ENCODE peak calls at places on chromosomes 13 and 19, in eight cellular contexts. One of them, this sample, is unnamed.

GRCh38 chr13:111411186-111411858 is 90.9 kb downstream of the TEX29 start:
- DNase-seq in pancreas: no peak
- DNase-seq in hepatocyte: no peak
- DNase-seq in neuronal stem cell: no peak
- DNase-seq in GM23338: peak; percentile 22
- DNase-seq in esophagus muscularis mucosa: no peak
- DNase-seq in A673: no peak
- DNase-seq in right atrium auricular region: no peak
- DNase-seq in this sample: no peak

GRCh38 chr13:51590966-51591627 is 6.8 kb downstream of the WDFY2 start:
- DNase-seq in pancreas: no peak
- DNase-seq in hepatocyte: peak; percentile 63
- DNase-seq in neuronal stem cell: no peak
- DNase-seq in GM23338: peak; percentile 33
- DNase-seq in esophagus muscularis mucosa: no peak
- DNase-seq in A673: peak; percentile 70
- DNase-seq in right atrium auricular region: no peak
- DNase-seq in this sample: peak; percentile 87

GRCh38 chr13:111633401-111633800 is 313.0 kb downstream of the TEX29 start:
- DNase-seq in pancreas: no peak
- DNase-seq in hepatocyte: no peak
- DNase-seq in neuronal stem cell: no peak
- DNase-seq in GM23338: no peak
- DNase-seq in esophagus muscularis mucosa: no peak
- DNase-seq in A673: no peak
- DNase-seq in right atrium auricular region: no peak
- DNase-seq in this sample: no peak

GRCh38 chr19:3931041-3931440 is 1.8 kb upstream of the NMRK2 start:
- DNase-seq in pancreas: no peak
- DNase-seq in hepatocyte: no peak
- DNase-seq in neuronal stem cell: no peak
- DNase-seq in GM23338: no peak
- DNase-seq in esophagus muscularis mucosa: no peak
- DNase-seq in A673: no peak
- DNase-seq in right atrium auricular region: peak; percentile 67
- DNase-seq in this sample: peak; percentile 55

GRCh38 chr13:84910423-84910822 is 888.8 kb downstream of the SLITRK6 start:
- DNase-seq in pancreas: no peak
- DNase-seq in hepatocyte: no peak
- DNase-seq in neuronal stem cell: no peak
- DNase-seq in GM23338: no peak
- DNase-seq in esophagus muscularis mucosa: no peak
- DNase-seq in A673: no peak
- DNase-seq in right atrium auricular region: no peak
- DNase-seq in this sample: no peak

GRCh38 chr19:19750131-19750841 is 17.4 kb upstream of the ZNF14 start:
- DNase-seq in pancreas: no peak
- DNase-seq in hepatocyte: no peak
- DNase-seq in neuronal stem cell: no peak
- DNase-seq in GM23338: no peak
- DNase-seq in esophagus muscularis mucosa: peak; percentile 89
- DNase-seq in A673: no peak
- DNase-seq in right atrium auricular region: peak; percentile 46
- DNase-seq in this sample: peak; percentile 57

GRCh38 chr19:829129-829758 is 1.6 kb downstream of the AZU1 start:
- DNase-seq in pancreas: no peak
- DNase-seq in hepatocyte: no peak
- DNase-seq in neuronal stem cell: no peak
- DNase-seq in GM23338: no peak
- DNase-seq in esophagus muscularis mucosa: no peak
- DNase-seq in A673: no peak
- DNase-seq in right atrium auricular region: no peak
- DNase-seq in this sample: no peak

GRCh38 chr13:98688373-98688772 is 64.1 kb downstream of the SLC15A1 start:
- DNase-seq in pancreas: no peak
- DNase-seq in hepatocyte: no peak
- DNase-seq in neuronal stem cell: no peak
- DNase-seq in GM23338: peak; percentile 75
- DNase-seq in esophagus muscularis mucosa: no peak
- DNase-seq in A673: no peak
- DNase-seq in right atrium auricular region: no peak
- DNase-seq in this sample: no peak

GRCh38 chr19:5154129-5154798 is 185.4 kb downstream of the KDM4B start:
- DNase-seq in pancreas: peak; percentile 79
- DNase-seq in hepatocyte: peak; percentile 58
- DNase-seq in neuronal stem cell: no peak
- DNase-seq in GM23338: peak; percentile 81
- DNase-seq in esophagus muscularis mucosa: no peak
- DNase-seq in A673: no peak
- DNase-seq in right atrium auricular region: no peak
- DNase-seq in this sample: peak; percentile 91

GRCh38 chr19:16087940-16088339 is 11.6 kb downstream of the TPM4 start:
- DNase-seq in pancreas: no peak
- DNase-seq in hepatocyte: no peak
- DNase-seq in neuronal stem cell: no peak
- DNase-seq in GM23338: no peak
- DNase-seq in esophagus muscularis mucosa: peak; percentile 91
- DNase-seq in A673: no peak
- DNase-seq in right atrium auricular region: no peak
- DNase-seq in this sample: no peak

GRCh38 chr19:50952890-50953289 is at the start of gene KLK5:
- DNase-seq in pancreas: peak; percentile 19
- DNase-seq in hepatocyte: no peak
- DNase-seq in neuronal stem cell: no peak
- DNase-seq in GM23338: peak; percentile 37
- DNase-seq in esophagus muscularis mucosa: no peak
- DNase-seq in A673: no peak
- DNase-seq in right atrium auricular region: no peak
- DNase-seq in this sample: peak; percentile 85

GRCh38 chr19:45222724-45223123 is 22.5 kb downstream of the EXOC3L2 start:
- DNase-seq in pancreas: no peak
- DNase-seq in hepatocyte: no peak
- DNase-seq in neuronal stem cell: no peak
- DNase-seq in GM23338: no peak
- DNase-seq in esophagus muscularis mucosa: no peak
- DNase-seq in A673: no peak
- DNase-seq in right atrium auricular region: no peak
- DNase-seq in this sample: no peak

GRCh38 chr19:4375164-4375619 is 25.2 kb downstream of the SH3GL1 start:
- DNase-seq in pancreas: no peak
- DNase-seq in hepatocyte: peak; percentile 85
- DNase-seq in neuronal stem cell: no peak
- DNase-seq in GM23338: peak; percentile 85
- DNase-seq in esophagus muscularis mucosa: no peak
- DNase-seq in A673: no peak
- DNase-seq in right atrium auricular region: no peak
- DNase-seq in this sample: peak; percentile 6

GRCh38 chr19:55478364-55478763 is 1.9 kb downstream of the ZNF628 start:
- DNase-seq in pancreas: no peak
- DNase-seq in hepatocyte: no peak
- DNase-seq in neuronal stem cell: no peak
- DNase-seq in GM23338: no peak
- DNase-seq in esophagus muscularis mucosa: no peak
- DNase-seq in A673: no peak
- DNase-seq in right atrium auricular region: no peak
- DNase-seq in this sample: no peak

GRCh38 chr19:55477905-55478304 is 1.5 kb downstream of the ZNF628 start:
- DNase-seq in pancreas: no peak
- DNase-seq in hepatocyte: no peak
- DNase-seq in neuronal stem cell: no peak
- DNase-seq in GM23338: no peak
- DNase-seq in esophagus muscularis mucosa: no peak
- DNase-seq in A673: no peak
- DNase-seq in right atrium auricular region: no peak
- DNase-seq in this sample: no peak

GRCh38 chr19:55479045-55479444 is 2.6 kb downstream of the ZNF628 start:
- DNase-seq in pancreas: peak; percentile 54
- DNase-seq in hepatocyte: no peak
- DNase-seq in neuronal stem cell: no peak
- DNase-seq in GM23338: no peak
- DNase-seq in esophagus muscularis mucosa: no peak
- DNase-seq in A673: no peak
- DNase-seq in right atrium auricular region: no peak
- DNase-seq in this sample: no peak

GRCh38 chr19:55481148-55482127 is 3.5 kb upstream of the NAT14 start:
- DNase-seq in pancreas: peak; percentile 53
- DNase-seq in hepatocyte: no peak
- DNase-seq in neuronal stem cell: no peak
- DNase-seq in GM23338: no peak
- DNase-seq in esophagus muscularis mucosa: no peak
- DNase-seq in A673: no peak
- DNase-seq in right atrium auricular region: no peak
- DNase-seq in this sample: no peak

GRCh38 chr19:55479451-55480230 is 3.2 kb downstream of the ZNF628 start:
- DNase-seq in pancreas: no peak
- DNase-seq in hepatocyte: no peak
- DNase-seq in neuronal stem cell: no peak
- DNase-seq in GM23338: no peak
- DNase-seq in esophagus muscularis mucosa: no peak
- DNase-seq in A673: no peak
- DNase-seq in right atrium auricular region: no peak
- DNase-seq in this sample: no peak
- H3K4me1 ChIP-seq in pancreas: peaks cover 22% of the 10 kb centered on the region
- H3K4me1 ChIP-seq in hepatocyte: peaks cover 17% of the 10 kb centered on the region
- H3K4me1 ChIP-seq in neuronal stem cell: peaks cover 10% of the 10 kb centered on the region
- H3K4me1 ChIP-seq in GM23338: peaks cover 7% of the 10 kb centered on the region
- H3K4me1 ChIP-seq in esophagus muscularis mucosa: peaks cover 35% of the 10 kb centered on the region
- H3K4me1 ChIP-seq in A673: peaks cover 19% of the 10 kb centered on the region
- H3K4me1 ChIP-seq in right atrium auricular region: peaks cover 45% of the 10 kb centered on the region
- H3K4me1 ChIP-seq in this sample: peaks cover 19% of the 10 kb centered on the region

GRCh38 chr13:100097821-100098220 is 8.9 kb downstream of the PCCA start:
- DNase-seq in pancreas: no peak
- DNase-seq in hepatocyte: no peak
- DNase-seq in neuronal stem cell: no peak
- DNase-seq in GM23338: no peak
- DNase-seq in esophagus muscularis mucosa: no peak
- DNase-seq in A673: no peak
- DNase-seq in right atrium auricular region: no peak
- DNase-seq in this sample: no peak
- H3K4me3 ChIP-seq in pancreas: no peak overlapping the region
- H3K4me3 ChIP-seq in hepatocyte: no peak overlapping the region
- H3K4me3 ChIP-seq in neuronal stem cell: no peak overlapping the region
- H3K4me3 ChIP-seq in GM23338: no peak overlapping the region
- H3K4me3 ChIP-seq in esophagus muscularis mucosa: no peak overlapping the region
- H3K4me3 ChIP-seq in A673: no peak overlapping the region
- H3K4me3 ChIP-seq in right atrium auricular region: no peak overlapping the region
- H3K4me3 ChIP-seq in this sample: no peak overlapping the region

DNA sequence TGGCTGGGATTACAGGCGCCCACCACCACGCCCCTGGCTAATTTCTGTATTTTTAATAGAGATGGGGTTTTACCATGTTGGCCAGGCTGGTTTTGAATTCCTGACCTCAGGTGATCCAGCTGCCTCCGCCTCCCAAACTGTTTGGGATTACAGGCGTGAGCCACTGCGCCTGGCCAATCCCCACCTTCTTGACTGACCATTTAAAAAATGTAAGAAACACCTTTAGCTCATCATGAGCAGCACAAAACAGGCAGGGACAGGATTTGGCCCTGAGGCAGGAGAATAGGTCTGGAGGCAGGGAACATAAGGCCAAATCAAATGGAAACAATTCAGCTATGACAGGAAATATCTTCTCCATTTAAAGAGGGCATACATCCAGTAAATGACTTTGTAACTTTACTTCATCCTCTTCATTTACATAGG is 1.4 kb upstream of the MPV17L2 start:
- DNase-seq in pancreas: no peak
- DNase-seq in hepatocyte: no peak
- DNase-seq in neuronal stem cell: no peak
- DNase-seq in GM23338: no peak
- DNase-seq in esophagus muscularis mucosa: no peak
- DNase-seq in A673: no peak
- DNase-seq in right atrium auricular region: no peak
- DNase-seq in this sample: no peak
- H3K4me1 ChIP-seq in pancreas: peaks cover 9% of the 10 kb centered on the region
- H3K4me1 ChIP-seq in hepatocyte: peaks cover 10% of the 10 kb centered on the region
- H3K4me1 ChIP-seq in neuronal stem cell: peaks cover 14% of the 10 kb centered on the region
- H3K4me1 ChIP-seq in GM23338: peaks cover 11% of the 10 kb centered on the region
- H3K4me1 ChIP-seq in esophagus muscularis mucosa: peaks cover 30% of the 10 kb centered on the region
- H3K4me1 ChIP-seq in A673: peaks cover 15% of the 10 kb centered on the region
- H3K4me1 ChIP-seq in right atrium auricular region: peaks cover 22% of the 10 kb centered on the region
- H3K4me1 ChIP-seq in this sample: peaks cover 19% of the 10 kb centered on the region

GRCh38 chr19:2454962-2455409 is 1.8 kb downstream of the LMNB2 start:
- DNase-seq in pancreas: no peak
- DNase-seq in hepatocyte: no peak
- DNase-seq in neuronal stem cell: no peak
- DNase-seq in GM23338: no peak
- DNase-seq in esophagus muscularis mucosa: no peak
- DNase-seq in A673: no peak
- DNase-seq in right atrium auricular region: no peak
- DNase-seq in this sample: peak; percentile 60
- H3K4me3 ChIP-seq in pancreas: no peak overlapping the region
- H3K4me3 ChIP-seq in hepatocyte: no peak overlapping the region
- H3K4me3 ChIP-seq in neuronal stem cell: no peak overlapping the region
- H3K4me3 ChIP-seq in GM23338: peak overlapping the region; percentile 91
- H3K4me3 ChIP-seq in esophagus muscularis mucosa: no peak overlapping the region
- H3K4me3 ChIP-seq in A673: peak overlapping the region; percentile 100
- H3K4me3 ChIP-seq in right atrium auricular region: no peak overlapping the region
- H3K4me3 ChIP-seq in this sample: peak overlapping the region; percentile 94

GRCh38 chr13:114124486-114124885 is 7.9 kb downstream of the RASA3 start:
- DNase-seq in pancreas: no peak
- DNase-seq in hepatocyte: no peak
- DNase-seq in neuronal stem cell: no peak
- DNase-seq in GM23338: no peak
- DNase-seq in esophagus muscularis mucosa: no peak
- DNase-seq in A673: no peak
- DNase-seq in right atrium auricular region: no peak
- DNase-seq in this sample: no peak
- H3K4me1 ChIP-seq in pancreas: no peaks in the 10 kb centered on the region
- H3K4me1 ChIP-seq in hepatocyte: peaks cover 16% of the 10 kb centered on the region
- H3K4me1 ChIP-seq in neuronal stem cell: peaks cover 40% of the 10 kb centered on the region
- H3K4me1 ChIP-seq in GM23338: peaks cover 23% of the 10 kb centered on the region
- H3K4me1 ChIP-seq in esophagus muscularis mucosa: peaks cover 77% of the 10 kb centered on the region
- H3K4me1 ChIP-seq in A673: peaks cover 54% of the 10 kb centered on the region
- H3K4me1 ChIP-seq in right atrium auricular region: peaks cover 64% of the 10 kb centered on the region
- H3K4me1 ChIP-seq in this sample: peaks cover 26% of the 10 kb centered on the region

GRCh38 chr13:20426766-20427448 is 98.8 kb downstream of the CRYL1 start:
- DNase-seq in pancreas: no peak
- DNase-seq in hepatocyte: no peak
- DNase-seq in neuronal stem cell: no peak
- DNase-seq in GM23338: no peak
- DNase-seq in esophagus muscularis mucosa: peak; percentile 86
- DNase-seq in A673: no peak
- DNase-seq in right atrium auricular region: no peak
- DNase-seq in this sample: peak; percentile 22

GRCh38 chr13:20425819-20426219 is 99.8 kb downstream of the CRYL1 start:
- DNase-seq in pancreas: no peak
- DNase-seq in hepatocyte: no peak
- DNase-seq in neuronal stem cell: no peak
- DNase-seq in GM23338: no peak
- DNase-seq in esophagus muscularis mucosa: peak; percentile 82
- DNase-seq in A673: peak; percentile 6
- DNase-seq in right atrium auricular region: no peak
- DNase-seq in this sample: peak; percentile 25

GRCh38 chr13:20422362-20422761 is 103.3 kb downstream of the CRYL1 start:
- DNase-seq in pancreas: no peak
- DNase-seq in hepatocyte: no peak
- DNase-seq in neuronal stem cell: no peak
- DNase-seq in GM23338: no peak
- DNase-seq in esophagus muscularis mucosa: no peak
- DNase-seq in A673: no peak
- DNase-seq in right atrium auricular region: no peak
- DNase-seq in this sample: no peak

GRCh38 chr13:20424959-20425358 is 100.7 kb downstream of the CRYL1 start:
- DNase-seq in pancreas: no peak
- DNase-seq in hepatocyte: no peak
- DNase-seq in neuronal stem cell: no peak
- DNase-seq in GM23338: no peak
- DNase-seq in esophagus muscularis mucosa: no peak
- DNase-seq in A673: no peak
- DNase-seq in right atrium auricular region: no peak
- DNase-seq in this sample: peak; percentile 27

GRCh38 chr13:20424559-20424852 is 101.2 kb downstream of the CRYL1 start:
- DNase-seq in pancreas: no peak
- DNase-seq in hepatocyte: no peak
- DNase-seq in neuronal stem cell: no peak
- DNase-seq in GM23338: no peak
- DNase-seq in esophagus muscularis mucosa: no peak
- DNase-seq in A673: no peak
- DNase-seq in right atrium auricular region: no peak
- DNase-seq in this sample: no peak
- H3K4me3 ChIP-seq in pancreas: no peak overlapping the region
- H3K4me3 ChIP-seq in hepatocyte: no peak overlapping the region
- H3K4me3 ChIP-seq in neuronal stem cell: no peak overlapping the region
- H3K4me3 ChIP-seq in GM23338: no peak overlapping the region
- H3K4me3 ChIP-seq in esophagus muscularis mucosa: no peak overlapping the region
- H3K4me3 ChIP-seq in A673: no peak overlapping the region
- H3K4me3 ChIP-seq in right atrium auricular region: no peak overlapping the region
- H3K4me3 ChIP-seq in this sample: no peak overlapping the region